ENCODE peak calls at places on chromosomes 12 and 14, in seven cellular contexts. One of them, this sample, is unnamed.

GRCh38 chr12:121767525-121768016 is 25.9 kb downstream of the RHOF start:
- DNase-seq in OCI-LY7: no peak
- DNase-seq in pancreas: no peak
- DNase-seq in BJ: no peak
- DNase-seq in fibroblast of pulmonary artery: peak; percentile 80
- DNase-seq in nephron progenitor cell: no peak
- DNase-seq in GM10248: no peak
- DNase-seq in this sample: no peak

GRCh38 chr14:81765654-81766275 is 232.1 kb upstream of the SEL1L start:
- DNase-seq in OCI-LY7: no peak
- DNase-seq in pancreas: no peak
- DNase-seq in BJ: no peak
- DNase-seq in fibroblast of pulmonary artery: no peak
- DNase-seq in nephron progenitor cell: no peak
- DNase-seq in GM10248: no peak
- DNase-seq in this sample: no peak

GRCh38 chr12:81329088-81329487 is 251.2 kb downstream of the ACSS3 start:
- DNase-seq in OCI-LY7: peak; percentile 17
- DNase-seq in pancreas: no peak
- DNase-seq in BJ: no peak
- DNase-seq in fibroblast of pulmonary artery: peak; percentile 6
- DNase-seq in nephron progenitor cell: peak; percentile 11
- DNase-seq in GM10248: no peak
- DNase-seq in this sample: peak; percentile 5

GRCh38 chr14:28762290-28762948 is 4.2 kb upstream of the FOXG1 start:
- DNase-seq in OCI-LY7: no peak
- DNase-seq in pancreas: no peak
- DNase-seq in BJ: no peak
- DNase-seq in fibroblast of pulmonary artery: no peak
- DNase-seq in nephron progenitor cell: no peak
- DNase-seq in GM10248: no peak
- DNase-seq in this sample: peak; percentile 16

GRCh38 chr14:23034498-23035302 is at the start of gene PSMB5:
- DNase-seq in OCI-LY7: peak; percentile 98
- DNase-seq in pancreas: peak; percentile 92
- DNase-seq in BJ: peak; percentile 79
- DNase-seq in fibroblast of pulmonary artery: peak; percentile 97
- DNase-seq in nephron progenitor cell: peak; percentile 76
- DNase-seq in GM10248: peak; percentile 90
- DNase-seq in this sample: peak; percentile 89

GRCh38 chr12:19030603-19031002 is 98.9 kb upstream of the PLEKHA5 start:
- DNase-seq in OCI-LY7: no peak
- DNase-seq in pancreas: no peak
- DNase-seq in BJ: no peak
- DNase-seq in fibroblast of pulmonary artery: no peak
- DNase-seq in nephron progenitor cell: no peak
- DNase-seq in GM10248: no peak
- DNase-seq in this sample: no peak

GRCh38 chr12:94553130-94553519 is 93.5 kb upstream of the CEP83 start:
- DNase-seq in OCI-LY7: no peak
- DNase-seq in pancreas: no peak
- DNase-seq in BJ: peak; percentile 13
- DNase-seq in fibroblast of pulmonary artery: peak; percentile 89
- DNase-seq in nephron progenitor cell: no peak
- DNase-seq in GM10248: no peak
- DNase-seq in this sample: no peak

GRCh38 chr12:43120189-43120588 is 431.8 kb downstream of the ADAMTS20 start:
- DNase-seq in OCI-LY7: no peak
- DNase-seq in pancreas: no peak
- DNase-seq in BJ: no peak
- DNase-seq in fibroblast of pulmonary artery: no peak
- DNase-seq in nephron progenitor cell: no peak
- DNase-seq in GM10248: no peak
- DNase-seq in this sample: no peak

GRCh38 chr12:3552726-3553045 is 61.7 kb downstream of the PRMT8 start:
- DNase-seq in OCI-LY7: no peak
- DNase-seq in pancreas: no peak
- DNase-seq in BJ: no peak
- DNase-seq in fibroblast of pulmonary artery: no peak
- DNase-seq in nephron progenitor cell: no peak
- DNase-seq in GM10248: no peak
- DNase-seq in this sample: no peak

GRCh38 chr12:49673446-49674317 is 33.5 kb downstream of the FMNL3 start:
- DNase-seq in OCI-LY7: no peak
- DNase-seq in pancreas: peak; percentile 89
- DNase-seq in BJ: peak; percentile 73
- DNase-seq in fibroblast of pulmonary artery: peak; percentile 98
- DNase-seq in nephron progenitor cell: peak; percentile 68
- DNase-seq in GM10248: peak; percentile 36
- DNase-seq in this sample: no peak

GRCh38 chr12:2613674-2614073 is 181.1 kb upstream of the FKBP4 start:
- DNase-seq in OCI-LY7: no peak
- DNase-seq in pancreas: no peak
- DNase-seq in BJ: peak; percentile 96
- DNase-seq in fibroblast of pulmonary artery: peak; percentile 91
- DNase-seq in nephron progenitor cell: no peak
- DNase-seq in GM10248: no peak
- DNase-seq in this sample: no peak

GRCh38 chr12:62371661-62372060 is 95.0 kb upstream of the MON2 start:
- DNase-seq in OCI-LY7: no peak
- DNase-seq in pancreas: no peak
- DNase-seq in BJ: no peak
- DNase-seq in fibroblast of pulmonary artery: no peak
- DNase-seq in nephron progenitor cell: no peak
- DNase-seq in GM10248: no peak
- DNase-seq in this sample: no peak

GRCh38 chr12:84191779-84192178 is 720.8 kb downstream of the SLC6A15 start:
- DNase-seq in OCI-LY7: no peak
- DNase-seq in pancreas: no peak
- DNase-seq in BJ: no peak
- DNase-seq in fibroblast of pulmonary artery: no peak
- DNase-seq in nephron progenitor cell: no peak
- DNase-seq in GM10248: no peak
- DNase-seq in this sample: no peak

GRCh38 chr14:91005716-91006115 is 54.7 kb downstream of the RPS6KA5 start:
- DNase-seq in OCI-LY7: no peak
- DNase-seq in pancreas: no peak
- DNase-seq in BJ: no peak
- DNase-seq in fibroblast of pulmonary artery: no peak
- DNase-seq in nephron progenitor cell: no peak
- DNase-seq in GM10248: no peak
- DNase-seq in this sample: no peak

GRCh38 chr12:48342980-48343379 is 7.7 kb downstream of the ZNF641 start:
- DNase-seq in OCI-LY7: no peak
- DNase-seq in pancreas: no peak
- DNase-seq in BJ: no peak
- DNase-seq in fibroblast of pulmonary artery: no peak
- DNase-seq in nephron progenitor cell: no peak
- DNase-seq in GM10248: no peak
- DNase-seq in this sample: no peak

GRCh38 chr12:122527478-122527944 is 462 bp downstream of the KNTC1 start:
- DNase-seq in OCI-LY7: peak; percentile 77
- DNase-seq in pancreas: peak; percentile 21
- DNase-seq in BJ: no peak
- DNase-seq in fibroblast of pulmonary artery: no peak
- DNase-seq in nephron progenitor cell: peak; percentile 22
- DNase-seq in GM10248: peak; percentile 13
- DNase-seq in this sample: peak; percentile 9

GRCh38 chr14:93958567-93959238 is 17.7 kb downstream of the ASB2 start:
- DNase-seq in OCI-LY7: peak; percentile 27
- DNase-seq in pancreas: no peak
- DNase-seq in BJ: no peak
- DNase-seq in fibroblast of pulmonary artery: no peak
- DNase-seq in nephron progenitor cell: no peak
- DNase-seq in GM10248: no peak
- DNase-seq in this sample: no peak

GRCh38 chr12:57240069-57240921 is 10.7 kb downstream of the STAC3 start:
- DNase-seq in OCI-LY7: peak; percentile 87
- DNase-seq in pancreas: no peak
- DNase-seq in BJ: no peak
- DNase-seq in fibroblast of pulmonary artery: peak; percentile 35
- DNase-seq in nephron progenitor cell: no peak
- DNase-seq in GM10248: peak; percentile 59
- DNase-seq in this sample: peak; percentile 57

GRCh38 chr12:120920178-120920577 is 16.0 kb upstream of the SPPL3 start:
- DNase-seq in OCI-LY7: no peak
- DNase-seq in pancreas: no peak
- DNase-seq in BJ: no peak
- DNase-seq in fibroblast of pulmonary artery: no peak
- DNase-seq in nephron progenitor cell: no peak
- DNase-seq in GM10248: no peak
- DNase-seq in this sample: no peak

GRCh38 chr14:89304972-89305703 is 111.9 kb downstream of the FOXN3 start:
- DNase-seq in OCI-LY7: peak; percentile 58
- DNase-seq in pancreas: no peak
- DNase-seq in BJ: no peak
- DNase-seq in fibroblast of pulmonary artery: peak; percentile 77
- DNase-seq in nephron progenitor cell: no peak
- DNase-seq in GM10248: peak; percentile 59
- DNase-seq in this sample: peak; percentile 49

GRCh38 chr14:57071639-57072038 is 197.1 kb downstream of the EXOC5 start:
- DNase-seq in OCI-LY7: no peak
- DNase-seq in pancreas: no peak
- DNase-seq in BJ: no peak
- DNase-seq in fibroblast of pulmonary artery: no peak
- DNase-seq in nephron progenitor cell: no peak
- DNase-seq in GM10248: no peak
- DNase-seq in this sample: no peak

GRCh38 chr14:57069702-57070101 is 199.0 kb downstream of the EXOC5 start:
- DNase-seq in OCI-LY7: no peak
- DNase-seq in pancreas: no peak
- DNase-seq in BJ: no peak
- DNase-seq in fibroblast of pulmonary artery: no peak
- DNase-seq in nephron progenitor cell: no peak
- DNase-seq in GM10248: no peak
- DNase-seq in this sample: no peak

GRCh38 chr14:57068511-57068910 is 200.2 kb downstream of the EXOC5 start:
- DNase-seq in OCI-LY7: no peak
- DNase-seq in pancreas: no peak
- DNase-seq in BJ: no peak
- DNase-seq in fibroblast of pulmonary artery: no peak
- DNase-seq in nephron progenitor cell: peak; percentile 15
- DNase-seq in GM10248: no peak
- DNase-seq in this sample: no peak

GRCh38 chr14:57066463-57066862 is 202.2 kb downstream of the EXOC5 start:
- DNase-seq in OCI-LY7: no peak
- DNase-seq in pancreas: no peak
- DNase-seq in BJ: no peak
- DNase-seq in fibroblast of pulmonary artery: no peak
- DNase-seq in nephron progenitor cell: no peak
- DNase-seq in GM10248: no peak
- DNase-seq in this sample: no peak

DNA sequence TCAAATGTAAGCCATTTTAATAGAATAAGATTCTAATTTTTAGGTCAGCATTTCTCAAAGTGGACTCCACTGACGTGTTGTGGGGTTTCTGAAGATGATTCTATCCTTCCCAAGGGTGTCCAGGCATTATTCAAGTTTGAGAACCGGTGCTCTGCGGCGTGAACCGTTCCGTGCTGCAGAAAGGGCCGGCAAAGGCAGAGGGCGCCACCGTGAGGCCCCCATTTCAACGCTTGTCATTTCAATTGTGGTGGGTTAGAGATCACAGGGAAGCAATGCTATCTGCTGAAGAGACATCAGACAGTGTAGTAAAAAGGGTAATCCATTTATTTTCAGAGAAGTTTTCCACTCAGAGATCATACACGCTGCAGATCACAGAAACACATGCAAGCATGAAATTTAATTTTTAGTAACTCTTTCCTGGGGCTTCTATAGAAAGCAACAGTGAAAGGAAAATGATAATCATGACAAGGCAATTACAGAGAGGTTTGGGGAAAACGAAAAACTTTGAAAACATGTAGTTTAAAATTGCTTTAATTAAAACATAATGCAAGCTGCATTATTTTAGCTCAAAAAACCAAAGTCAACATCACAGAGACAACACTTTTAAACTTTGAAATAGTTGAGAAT is 201.7 kb downstream of the EXOC5 start:
- DNase-seq in OCI-LY7: peak; percentile 4
- DNase-seq in pancreas: peak; percentile 25
- DNase-seq in BJ: no peak
- DNase-seq in fibroblast of pulmonary artery: peak; percentile 17
- DNase-seq in nephron progenitor cell: peak; percentile 71
- DNase-seq in GM10248: peak; percentile 37
- DNase-seq in this sample: peak; percentile 43
- TF ChIP-seq CTCF in OCI-LY7: peak; percentile 73
- TF ChIP-seq CTCF in pancreas: peak; percentile 12
- TF ChIP-seq CTCF in BJ: peak; percentile 56
- TF ChIP-seq CTCF in fibroblast of pulmonary artery: peak; percentile 65
- TF ChIP-seq CTCF in nephron progenitor cell: peak; percentile 72
- TF ChIP-seq CTCF in GM10248: peak; percentile 61
- TF ChIP-seq CTCF in this sample: peak; percentile 66

GRCh38 chr14:55803506-55804197 is 223.6 kb downstream of the KTN1 start:
- DNase-seq in OCI-LY7: no peak
- DNase-seq in pancreas: no peak
- DNase-seq in BJ: no peak
- DNase-seq in fibroblast of pulmonary artery: peak; percentile 66
- DNase-seq in nephron progenitor cell: no peak
- DNase-seq in GM10248: no peak
- DNase-seq in this sample: no peak
- TF ChIP-seq CTCF in OCI-LY7: no peak
- TF ChIP-seq CTCF in pancreas: no peak
- TF ChIP-seq CTCF in BJ: no peak
- TF ChIP-seq CTCF in fibroblast of pulmonary artery: no peak
- TF ChIP-seq CTCF in nephron progenitor cell: no peak
- TF ChIP-seq CTCF in GM10248: no peak
- TF ChIP-seq CTCF in this sample: no peak

DNA sequence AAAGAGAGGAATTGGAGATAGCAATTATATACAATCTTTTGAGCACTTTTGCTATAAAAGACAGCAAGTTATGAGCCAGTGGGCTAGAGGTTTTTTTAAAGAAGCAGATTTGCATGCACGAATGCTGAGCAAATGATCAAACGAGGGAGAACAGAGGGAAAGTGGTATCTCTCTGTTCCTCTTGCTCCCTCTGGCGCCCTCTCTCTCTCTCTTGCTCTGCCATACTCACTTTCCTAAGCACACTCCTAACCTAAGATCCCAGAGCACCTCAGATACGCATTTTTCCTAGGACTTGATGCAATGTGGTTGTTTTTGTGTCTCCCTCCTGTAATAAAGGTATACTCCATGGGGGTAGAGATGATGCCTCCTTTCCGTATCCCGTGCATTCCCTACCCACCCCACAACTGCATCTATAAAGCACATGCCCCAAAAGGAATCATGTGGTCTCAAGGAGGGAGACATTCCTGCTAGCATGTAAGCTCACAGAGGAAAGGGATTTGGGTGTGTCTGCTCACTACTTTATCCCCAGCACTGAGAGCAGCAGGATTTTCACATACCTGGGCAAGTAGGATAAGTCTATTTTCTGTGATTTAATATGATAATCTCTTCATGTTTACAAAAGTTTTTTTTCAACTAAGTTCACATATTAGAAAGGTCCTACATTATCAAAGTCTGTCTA is 270.2 kb downstream of the SSPN start:
- DNase-seq in OCI-LY7: no peak
- DNase-seq in pancreas: no peak
- DNase-seq in BJ: no peak
- DNase-seq in fibroblast of pulmonary artery: peak; percentile 33
- DNase-seq in nephron progenitor cell: no peak
- DNase-seq in GM10248: no peak
- DNase-seq in this sample: no peak
- TF ChIP-seq CTCF in OCI-LY7: no peak
- TF ChIP-seq CTCF in pancreas: no peak
- TF ChIP-seq CTCF in BJ: peak; percentile 13
- TF ChIP-seq CTCF in fibroblast of pulmonary artery: peak; percentile 12
- TF ChIP-seq CTCF in nephron progenitor cell: no peak
- TF ChIP-seq CTCF in GM10248: no peak
- TF ChIP-seq CTCF in this sample: no peak

GRCh38 chr12:11171145-11171952 is at the start of gene SMIM10L1:
- DNase-seq in OCI-LY7: peak; percentile 97
- DNase-seq in pancreas: peak; percentile 91
- DNase-seq in BJ: peak; percentile 71
- DNase-seq in fibroblast of pulmonary artery: peak; percentile 96
- DNase-seq in nephron progenitor cell: peak; percentile 87
- DNase-seq in GM10248: peak; percentile 90
- DNase-seq in this sample: peak; percentile 90
- TF ChIP-seq CTCF in OCI-LY7: no peak
- TF ChIP-seq CTCF in pancreas: no peak
- TF ChIP-seq CTCF in BJ: peak; percentile 30
- TF ChIP-seq CTCF in fibroblast of pulmonary artery: peak; percentile 5
- TF ChIP-seq CTCF in nephron progenitor cell: no peak
- TF ChIP-seq CTCF in GM10248: no peak
- TF ChIP-seq CTCF in this sample: no peak